ENCODE peak calls at places on chromosomes 16 and 17, in four cellular contexts. J, Q, V and F are unnamed samples.

GRCh38 chr17:2427215-2427614 is 26.4 kb upstream of the MNT start:
- DNase-seq in J (no peak), Q (no peak), V (no peak), F (no peak)

GRCh38 chr17:44522883-44523671 is 19.9 kb upstream of the GPATCH8 start:
- DNase-seq in J (peak), Q (peak), V (no peak), F (peak)

GRCh38 chr16:69424053-69424934 is at the start of gene CYB5B:
- DNase-seq in J (peak), Q (peak), V (peak), F (peak)

GRCh38 chr17:40497704-40498103 is 3.7 kb downstream of the TNS4 start:
- DNase-seq in J (peak), Q (no peak), V (no peak), F (no peak)

GRCh38 chr17:77322534-77323412 is 182.0 kb downstream of the SEC14L1 start:
- DNase-seq in J (peak), Q (peak), V (no peak), F (no peak)

GRCh38 chr17:8133941-8134340 is 10.0 kb upstream of the HES7 start:
- DNase-seq in J (no peak), Q (no peak), V (no peak), F (no peak)

GRCh38 chr16:62225675-62226074 is 189.4 kb upstream of the CDH8 start:
- DNase-seq in J (no peak), Q (peak), V (peak), F (peak)

GRCh38 chr17:18377437-18378204 is at the start of gene EVPLL:
- DNase-seq in J (no peak), Q (no peak), V (no peak), F (no peak)

GRCh38 chr16:87101903-87102302 is 215.3 kb downstream of the C16orf95 start:
- DNase-seq in J (peak), Q (no peak), V (no peak), F (no peak)

GRCh38 chr16:87845807-87846619 is 23.3 kb downstream of the SLC7A5 start:
- DNase-seq in J (no peak), Q (no peak), V (no peak), F (no peak)

GRCh38 chr16:76194621-76195015 is 82.6 kb upstream of the CNTNAP4 start:
- DNase-seq in J (no peak), Q (no peak), V (no peak), F (no peak)

GRCh38 chr17:19369846-19370492 is 7.4 kb upstream of the B9D1 start:
- DNase-seq in J (no peak), Q (no peak), V (no peak), F (no peak)

GRCh38 chr17:40072481-40073346 is 9.9 kb downstream of the THRA start:
- DNase-seq in J (no peak), Q (peak), V (no peak), F (no peak)

GRCh38 chr17:55323518-55324295 is 58.9 kb downstream of the HLF start:
- DNase-seq in J (no peak), Q (no peak), V (no peak), F (no peak)

GRCh38 chr16:85856585-85856984 is 42.4 kb upstream of the IRF8 start:
- DNase-seq in J (no peak), Q (no peak), V (no peak), F (no peak)

GRCh38 chr16:68070811-68071546 is 14.2 kb upstream of the NFATC3 start:
- DNase-seq in J (no peak), Q (no peak), V (no peak), F (no peak)

GRCh38 chr17:77793888-77794235 is 164.6 kb upstream of the TNRC6C start:
- DNase-seq in J (no peak), Q (no peak), V (no peak), F (no peak)

GRCh38 chr17:11996722-11997146 is 541 bp downstream of the ZNF18 start:
- DNase-seq in J (peak), Q (no peak), V (peak), F (peak)

GRCh38 chr16:82177555-82177954 is 7.5 kb upstream of the MPHOSPH6 start:
- DNase-seq in J (no peak), Q (no peak), V (no peak), F (no peak)

DNA sequence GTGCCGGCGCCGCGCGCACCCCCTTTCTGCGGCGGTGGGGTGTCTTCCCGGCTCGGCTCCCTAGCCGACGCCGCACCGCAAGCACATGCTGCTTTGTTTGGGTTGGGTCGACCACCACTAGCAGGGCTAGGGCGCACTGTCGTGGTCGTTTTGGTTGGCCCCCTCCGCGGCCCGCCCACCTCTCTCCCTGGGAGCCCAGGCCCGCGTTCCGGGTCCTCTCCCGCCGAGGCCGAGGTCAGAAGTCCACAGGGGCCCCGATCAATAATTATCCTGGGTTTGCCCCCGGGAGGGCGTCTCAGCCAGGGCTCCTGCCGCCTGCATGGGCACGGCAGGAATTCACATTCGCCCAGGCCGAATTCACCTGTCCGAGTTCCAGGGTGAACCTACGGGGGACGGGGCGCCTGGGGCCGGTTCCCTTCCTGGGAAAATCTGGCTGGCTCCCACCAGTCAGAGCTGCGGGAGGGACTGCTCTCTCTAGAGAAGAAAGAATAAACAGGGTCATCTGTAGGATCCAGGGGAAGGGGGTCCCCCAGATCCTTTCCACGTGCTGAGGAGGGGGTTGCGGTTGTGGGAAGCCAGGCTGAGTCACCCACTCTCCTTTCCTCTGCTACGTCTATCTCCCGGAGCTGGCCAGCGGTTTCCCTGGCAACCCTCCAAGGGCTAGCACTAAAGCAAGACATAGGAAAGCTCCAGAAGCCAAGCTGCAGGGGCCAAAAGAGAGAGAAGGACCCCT is 584 bp upstream of the STAT5B start:
- DNase-seq in J (peak), Q (peak), V (no peak), F (no peak)
- TF ChIP-seq CHD1 in J (no peak), Q (no peak), V (no peak), F (no peak)

GRCh38 chr17:73929860-73930430 is 273.5 kb upstream of the RPL38 start:
- DNase-seq in J (no peak), Q (no peak), V (no peak), F (no peak)

GRCh38 chr17:73933871-73934270 is 269.6 kb upstream of the RPL38 start:
- DNase-seq in J (no peak), Q (no peak), V (no peak), F (no peak)

GRCh38 chr17:73934696-73935095 is 268.8 kb upstream of the RPL38 start:
- DNase-seq in J (no peak), Q (no peak), V (no peak), F (no peak)

GRCh38 chr17:73933164-73933766 is 270.2 kb upstream of the RPL38 start:
- DNase-seq in J (no peak), Q (no peak), V (no peak), F (no peak)

DNA sequence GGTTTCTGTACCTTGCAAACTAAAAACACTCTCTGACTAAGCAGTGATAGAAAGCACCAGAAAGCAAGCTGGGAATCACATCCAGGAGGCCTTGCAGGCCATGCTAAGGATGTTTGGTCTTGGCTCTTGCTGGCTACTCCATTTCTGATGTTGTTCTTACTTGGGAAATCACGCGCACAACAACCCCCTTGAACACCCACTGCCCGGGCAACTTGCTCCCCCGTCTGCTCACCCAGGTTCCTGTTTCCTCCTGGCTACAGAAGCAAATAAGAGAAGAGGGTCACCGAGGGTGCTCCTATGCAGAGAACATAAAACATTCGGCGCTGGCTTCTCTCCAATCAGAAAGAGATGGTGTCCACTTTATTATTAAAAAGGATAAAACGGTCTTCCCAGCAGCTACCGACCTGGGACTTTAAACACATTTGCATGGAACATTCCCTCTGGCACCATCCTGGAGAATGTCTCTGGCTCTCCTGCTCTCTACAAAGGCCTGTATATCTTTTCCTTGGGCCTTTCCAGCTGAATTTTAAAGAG is 271.2 kb upstream of the RPL38 start:
- DNase-seq in J (no peak), Q (no peak), V (no peak), F (no peak)
- TF ChIP-seq CHD1 in J (no peak), Q (no peak), V (no peak), F (no peak)

GRCh38 chr16:8621221-8621571 is 302 bp upstream of the METTL22 start:
- DNase-seq in J (no peak), Q (no peak), V (no peak), F (no peak)

GRCh38 chr16:8622315-8622656 is 788 bp downstream of the METTL22 start:
- DNase-seq in J (no peak), Q (no peak), V (no peak), F (no peak)

GRCh38 chr16:8621572-8622314 is at the start of gene METTL22:
- DNase-seq in J (peak), Q (peak), V (peak), F (peak)

GRCh38 chr16:8625491-8626087 is 4.1 kb downstream of the METTL22 start:
- DNase-seq in J (no peak), Q (no peak), V (no peak), F (no peak)

GRCh38 chr16:8623634-8624033 is 2.1 kb downstream of the METTL22 start:
- DNase-seq in J (peak), Q (no peak), V (no peak), F (no peak)
- TF ChIP-seq CHD1 in J (no peak), Q (no peak), V (no peak), F (no peak)

GRCh38 chr17:30234296-30234695 is 1.2 kb downstream of the SLC6A4 start:
- DNase-seq in J (no peak), Q (no peak), V (no peak), F (no peak)

GRCh38 chr17:30236297-30236624 is 764 bp upstream of the SLC6A4 start:
- DNase-seq in J (no peak), Q (no peak), V (no peak), F (no peak)

GRCh38 chr17:30234954-30235353 is 543 bp downstream of the SLC6A4 start:
- DNase-seq in J (no peak), Q (no peak), V (no peak), F (peak)

GRCh38 chr17:30236807-30237206 is 1.3 kb upstream of the SLC6A4 start:
- DNase-seq in J (no peak), Q (no peak), V (peak), F (no peak)

DNA sequence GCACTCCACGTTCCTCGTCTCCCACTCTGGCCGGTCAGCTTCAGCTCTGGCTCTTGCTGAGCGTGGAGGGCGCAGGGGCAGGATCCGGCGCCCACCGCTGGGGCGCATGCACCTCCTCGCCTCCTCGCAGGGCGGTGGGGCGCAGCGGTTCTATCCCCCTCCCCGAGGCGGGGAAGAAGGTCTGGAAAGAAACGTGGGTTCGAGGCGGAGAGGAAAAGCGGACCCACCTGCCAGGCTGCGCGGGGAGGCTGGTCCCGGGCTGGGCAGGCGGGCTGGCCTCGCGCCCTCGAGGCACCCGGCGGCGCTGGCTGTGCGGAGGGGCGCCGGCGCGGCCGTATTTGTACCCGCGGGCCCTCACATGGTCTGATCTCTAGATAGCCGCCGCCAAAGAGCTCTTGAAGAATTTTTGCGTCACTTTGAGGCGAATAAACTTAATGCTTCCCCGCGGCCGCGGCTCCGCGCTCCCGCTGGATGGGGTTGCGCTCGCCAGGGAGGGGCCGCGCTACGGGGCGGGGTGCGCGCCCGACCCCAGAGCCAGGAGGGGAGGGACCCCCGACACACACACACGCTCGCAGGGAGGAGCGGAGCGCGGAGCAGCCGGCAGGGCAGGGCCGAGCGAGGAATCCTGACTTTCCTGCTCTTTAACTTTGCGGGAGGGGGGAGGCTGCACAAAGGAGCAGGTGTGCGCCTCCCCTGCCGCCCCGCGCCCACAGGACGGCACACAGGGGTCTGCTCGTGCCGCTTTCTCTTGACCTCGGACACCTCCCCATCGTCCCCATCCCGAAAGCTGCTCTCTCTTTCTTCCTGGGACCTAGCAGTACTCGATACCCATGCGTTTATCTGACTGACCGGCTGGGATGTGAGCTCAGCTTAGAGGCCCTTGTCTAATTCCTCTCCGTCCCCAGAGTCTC is at the start of gene SLC6A4:
- DNase-seq in J (no peak), Q (peak), V (no peak), F (no peak)
- TF ChIP-seq CHD1 in J (no peak), Q (no peak), V (no peak), F (no peak)

GRCh38 chr16:4505356-4506153 is 29.4 kb downstream of the HMOX2 start:
- DNase-seq in J (no peak), Q (no peak), V (no peak), F (peak)
- TF ChIP-seq CHD1 in J (no peak), Q (no peak), V (no peak), F (no peak)

GRCh38 chr16:56424791-56425438 is 430 bp downstream of the AMFR start:
- DNase-seq in J (no peak), Q (peak), V (no peak), F (no peak)
- TF ChIP-seq CHD1 in J (no peak), Q (no peak), V (no peak), F (no peak)

GRCh38 chr17:65514082-65514481 is 47.4 kb downstream of the AXIN2 start:
- DNase-seq in J (peak), Q (no peak), V (no peak), F (no peak)
- TF ChIP-seq CHD1 in J (no peak), Q (no peak), V (no peak), F (no peak)

GRCh38 chr17:57021226-57021940 is 43.5 kb downstream of the SCPEP1 start:
- DNase-seq in J (no peak), Q (no peak), V (no peak), F (no peak)

GRCh38 chr17:57017625-57018024 is 39.7 kb downstream of the SCPEP1 start:
- DNase-seq in J (no peak), Q (no peak), V (no peak), F (no peak)

GRCh38 chr17:57016066-57016763 is 38.3 kb downstream of the SCPEP1 start:
- DNase-seq in J (no peak), Q (no peak), V (peak), F (no peak)

GRCh38 chr17:57020208-57020607 is 42.3 kb downstream of the SCPEP1 start:
- DNase-seq in J (no peak), Q (no peak), V (no peak), F (no peak)

GRCh38 chr17:57016764-57017116 is 38.8 kb downstream of the SCPEP1 start:
- DNase-seq in J (peak), Q (no peak), V (no peak), F (no peak)
- TF ChIP-seq CHD1 in J (no peak), Q (no peak), V (no peak), F (no peak)

GRCh38 chr16:50721549-50722409 is 20.1 kb upstream of the CYLD start:
- DNase-seq in J (no peak), Q (no peak), V (no peak), F (no peak)
- TF ChIP-seq CHD1 in J (no peak), Q (no peak), V (no peak), F (no peak)

GRCh38 chr17:81976332-81977210 is 858 bp upstream of the ASPSCR1 start:
- DNase-seq in J (no peak), Q (peak), V (no peak), F (no peak)
- TF ChIP-seq CHD1 in J (no peak), Q (no peak), V (no peak), F (no peak)